ENCODE peak calls at places on chromosome 6, in six cellular contexts. W, M, T, V, R and B are unnamed samples.

GRCh38 chr6:152054441-152054840 is 247.0 kb downstream of the ESR1 start:
- DNase-seq in W (no peak), M (no peak), T (no peak), V (no peak), R (no peak), B (no peak)

GRCh38 chr6:170261643-170262480 is 29.0 kb downstream of the DLL1 start:
- DNase-seq in W (no peak), M (no peak), T (no peak), V (no peak), R (no peak), B (no peak)

GRCh38 chr6:106181664-106182418 is 95.7 kb downstream of the PRDM1 start:
- DNase-seq in W (no peak), M (no peak), T (no peak), V (no peak), R (no peak), B (no peak)

GRCh38 chr6:134550604-134551003 is 232.7 kb upstream of the SGK1 start:
- DNase-seq in W (peak; percentile 38), M (no peak), T (no peak), V (no peak), R (no peak), B (no peak)

GRCh38 chr6:159959165-159959975 is 9.5 kb upstream of the IGF2R start:
- DNase-seq in W (no peak), M (no peak), T (no peak), V (no peak), R (no peak), B (no peak)

GRCh38 chr6:24522090-24522820 is 27.5 kb downstream of the ALDH5A1 start:
- DNase-seq in W (no peak), M (no peak), T (no peak), V (no peak), R (no peak), B (no peak)

GRCh38 chr6:158630944-158631616 is 13.5 kb downstream of the DYNLT1 start:
- DNase-seq in W (no peak), M (peak; percentile 70), T (no peak), V (peak; percentile 71), R (no peak), B (no peak)

GRCh38 chr6:164185342-164185920 is 770.9 kb downstream of the QKI start:
- DNase-seq in W (no peak), M (no peak), T (no peak), V (no peak), R (no peak), B (no peak)

GRCh38 chr6:91081452-91082067 is 494.7 kb upstream of the MAP3K7 start:
- DNase-seq in W (no peak), M (peak; percentile 27), T (no peak), V (no peak), R (peak; percentile 71), B (no peak)

GRCh38 chr6:87151786-87152527 is 3.4 kb upstream of the ZNF292 start:
- DNase-seq in W (peak; percentile 63), M (peak; percentile 43), T (peak; percentile 74), V (peak; percentile 86), R (peak; percentile 76), B (no peak)
- H3K27ac ChIP-seq in W (peak overlapping the region; percentile 70), M (peak overlapping the region; percentile 85), T (peak overlapping the region; percentile 71), V (peak overlapping the region; percentile 93), R (peak overlapping the region; percentile 26), B (peak overlapping the region; percentile 89)

GRCh38 chr6:43435682-43436437 is 8.5 kb downstream of the ABCC10 start:
- DNase-seq in W (no peak), M (no peak), T (no peak), V (no peak), R (no peak), B (no peak)
- H3K27ac ChIP-seq in W (no peak overlapping the region), M (peak overlapping the region; percentile 57), T (no peak overlapping the region), V (peak overlapping the region; percentile 30), R (no peak overlapping the region), B (no peak overlapping the region)

GRCh38 chr6:37625591-37626374 is 71.9 kb downstream of the MDGA1 start:
- DNase-seq in W (no peak), M (no peak), T (no peak), V (no peak), R (peak; percentile 30), B (no peak)
- H3K27ac ChIP-seq in W (no peak overlapping the region), M (no peak overlapping the region), T (no peak overlapping the region), V (no peak overlapping the region), R (no peak overlapping the region), B (no peak overlapping the region)

DNA sequence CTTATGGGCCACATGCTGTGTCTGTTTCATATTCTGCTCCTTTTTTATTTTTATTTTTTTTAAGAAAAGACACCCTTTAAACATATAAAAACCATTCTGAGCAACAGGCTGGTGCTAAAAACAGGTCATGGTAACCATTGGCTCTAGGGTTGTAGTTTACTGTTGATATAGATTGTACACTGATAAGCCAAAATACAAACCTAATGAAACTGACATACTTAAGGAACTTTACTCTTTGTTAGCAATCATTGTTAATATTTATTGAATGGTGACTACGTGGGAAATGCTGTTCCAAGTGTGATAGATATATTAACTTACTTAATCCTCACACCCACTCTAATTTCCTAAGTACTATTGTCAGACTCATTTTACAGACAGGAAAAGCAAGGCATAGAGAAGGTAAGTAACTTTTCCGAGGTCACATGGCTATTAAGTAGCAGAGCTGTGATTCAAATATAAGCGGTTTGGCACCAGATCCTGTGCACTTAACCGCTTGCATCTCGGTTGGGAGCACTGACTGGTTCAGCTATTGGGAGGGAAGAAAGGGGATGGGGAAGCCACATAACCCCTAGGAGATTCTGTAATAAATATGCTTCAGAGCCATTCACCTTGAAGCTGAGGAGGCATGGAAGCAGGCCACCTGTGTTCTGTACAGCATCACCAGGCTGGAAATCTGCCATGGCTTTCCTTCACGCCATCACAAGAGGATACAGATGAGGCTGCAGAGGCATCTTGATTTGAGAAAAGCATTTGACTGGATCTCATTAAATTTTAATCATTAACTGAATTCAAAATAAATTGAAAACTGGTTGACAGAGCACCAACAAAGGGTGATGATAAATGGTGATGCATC is 4.9 kb downstream of the TRAF3IP2 start:
- DNase-seq in W (no peak), M (no peak), T (no peak), V (no peak), R (no peak), B (no peak)
- H3K27ac ChIP-seq in W (no peak overlapping the region), M (peak overlapping the region; percentile 90), T (no peak overlapping the region), V (peak overlapping the region; percentile 97), R (no peak overlapping the region), B (no peak overlapping the region)

DNA sequence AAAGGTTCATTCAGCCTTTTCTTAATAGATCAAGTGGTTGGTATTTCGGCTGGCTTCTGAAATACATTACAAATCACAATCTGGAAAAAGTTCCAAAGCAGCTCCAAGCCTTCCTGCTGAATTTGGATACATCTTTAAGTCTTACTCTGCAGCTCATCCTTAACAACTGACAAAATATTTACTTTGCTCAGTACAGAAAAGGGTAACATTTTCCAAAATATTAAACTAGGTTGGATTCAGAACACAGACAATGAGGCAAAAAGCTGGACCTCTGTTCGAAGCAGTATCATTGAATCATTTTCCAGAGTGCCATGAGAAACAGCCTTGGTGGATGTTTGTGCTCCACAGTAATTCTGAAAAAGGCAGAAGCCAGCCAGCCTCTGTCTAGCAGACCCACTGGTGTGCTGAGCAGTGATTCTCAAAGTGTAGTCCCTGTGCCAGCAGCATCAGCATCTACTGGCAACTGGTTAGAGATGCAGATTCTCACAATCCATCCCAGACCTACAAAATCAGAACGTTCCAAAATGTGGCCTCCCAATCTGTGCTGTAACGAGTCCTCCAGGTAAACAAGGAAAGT is 162.2 kb downstream of the AIG1 start:
- DNase-seq in W (no peak), M (no peak), T (no peak), V (no peak), R (no peak), B (no peak)
- H3K27ac ChIP-seq in W (peak overlapping the region; percentile 25), M (no peak overlapping the region), T (no peak overlapping the region), V (peak overlapping the region; percentile 39), R (no peak overlapping the region), B (no peak overlapping the region)

GRCh38 chr6:144782634-144783033 is 497.5 kb downstream of the UTRN start:
- DNase-seq in W (no peak), M (no peak), T (no peak), V (no peak), R (no peak), B (no peak)

GRCh38 chr6:144778773-144779531 is 493.8 kb downstream of the UTRN start:
- DNase-seq in W (no peak), M (no peak), T (no peak), V (no peak), R (no peak), B (no peak)

GRCh38 chr6:144785056-144785455 is 499.9 kb downstream of the UTRN start:
- DNase-seq in W (no peak), M (no peak), T (no peak), V (no peak), R (no peak), B (no peak)

GRCh38 chr6:144778056-144778455 is 492.9 kb downstream of the UTRN start:
- DNase-seq in W (no peak), M (no peak), T (no peak), V (no peak), R (no peak), B (no peak)

GRCh38 chr6:144781836-144782235 is 496.7 kb downstream of the UTRN start:
- DNase-seq in W (no peak), M (no peak), T (no peak), V (no peak), R (no peak), B (no peak)
- H3K27ac ChIP-seq in W (no peak overlapping the region), M (no peak overlapping the region), T (no peak overlapping the region), V (no peak overlapping the region), R (no peak overlapping the region), B (no peak overlapping the region)

GRCh38 chr6:45678063-45678620 is 300.4 kb upstream of the SUPT3H start:
- DNase-seq in W (no peak), M (no peak), T (no peak), V (no peak), R (no peak), B (no peak)
- H3K27ac ChIP-seq in W (no peak overlapping the region), M (peak overlapping the region; percentile 32), T (no peak overlapping the region), V (no peak overlapping the region), R (no peak overlapping the region), B (peak overlapping the region; percentile 45)

GRCh38 chr6:157631388-157631787 is 191.7 kb upstream of the SNX9 start:
- DNase-seq in W (no peak), M (no peak), T (no peak), V (no peak), R (peak; percentile 66), B (no peak)

GRCh38 chr6:157631838-157632237 is 191.2 kb upstream of the SNX9 start:
- DNase-seq in W (no peak), M (no peak), T (no peak), V (no peak), R (no peak), B (no peak)

GRCh38 chr6:157628463-157628862 is 194.6 kb upstream of the SNX9 start:
- DNase-seq in W (no peak), M (no peak), T (no peak), V (no peak), R (no peak), B (no peak)

GRCh38 chr6:157629220-157629619 is 193.8 kb upstream of the SNX9 start:
- DNase-seq in W (no peak), M (no peak), T (no peak), V (no peak), R (no peak), B (no peak)

GRCh38 chr6:157630463-157631080 is 192.5 kb upstream of the SNX9 start:
- DNase-seq in W (no peak), M (no peak), T (no peak), V (no peak), R (no peak), B (no peak)
- H3K27ac ChIP-seq in W (no peak overlapping the region), M (no peak overlapping the region), T (no peak overlapping the region), V (no peak overlapping the region), R (no peak overlapping the region), B (no peak overlapping the region)

GRCh38 chr6:45432944-45433343 is 55.2 kb upstream of the SUPT3H start:
- DNase-seq in W (no peak), M (no peak), T (no peak), V (no peak), R (no peak), B (no peak)
- H3K27ac ChIP-seq in W (no peak overlapping the region), M (no peak overlapping the region), T (no peak overlapping the region), V (no peak overlapping the region), R (no peak overlapping the region), B (no peak overlapping the region)